ENCODE peak calls at places on chromosomes 13 and 19, in nine cellular contexts. X is NCI-H1105, U is GM18507, V is non-pigmented ciliary epithelial cell, O is H54, F is fibroblast of mammary gland, R is body of pancreas, I is left colon, T is lung. Z is an unnamed sample.
A peak's percentile ranks its signal among the peaks of the same experiment; 100 is the strongest.

GRCh38 chr19:3608750-3609322 is 2.2 kb upstream of the TBXA2R start:
- DNase-seq in X (no peak), U (no peak), V (no peak), O (no peak), F (no peak), R (no peak), I (no peak), T (no peak), Z (no peak)

GRCh38 chr13:111252449-111253124 is 67.9 kb upstream of the TEX29 start:
- DNase-seq in X (no peak), U (no peak), V (no peak), O (no peak), F (peak; percentile 38), R (no peak), I (no peak), T (peak; percentile 19), Z (no peak)

GRCh38 chr19:8004723-8005513 is 523 bp downstream of the ELAVL1 start:
- DNase-seq in X (no peak), U (no peak), V (no peak), O (no peak), F (peak; percentile 25), R (no peak), I (peak; percentile 29), T (no peak), Z (no peak)

GRCh38 chr13:30763786-30764440 is 28.6 kb downstream of the ALOX5AP start:
- DNase-seq in X (no peak), U (no peak), V (no peak), O (no peak), F (peak; percentile 34), R (no peak), I (no peak), T (no peak), Z (no peak)

GRCh38 chr13:41610426-41610825 is 153.1 kb downstream of the RGCC start:
- DNase-seq in X (peak; percentile 28), U (no peak), V (peak; percentile 98), O (no peak), F (peak; percentile 91), R (no peak), I (no peak), T (peak; percentile 76), Z (no peak)

GRCh38 chr13:41613984-41614581 is 156.7 kb downstream of the RGCC start:
- DNase-seq in X (no peak), U (no peak), V (peak; percentile 92), O (no peak), F (peak; percentile 96), R (peak; percentile 18), I (no peak), T (no peak), Z (no peak)

GRCh38 chr13:83414393-83414792 is 467.9 kb downstream of the SLITRK1 start:
- DNase-seq in X (no peak), U (no peak), V (no peak), O (no peak), F (peak; percentile 5), R (no peak), I (no peak), T (no peak), Z (no peak)

GRCh38 chr19:32599736-32600157 is 18.8 kb downstream of the PDCD5 start:
- DNase-seq in X (peak; percentile 48), U (peak; percentile 29), V (peak; percentile 28), O (peak; percentile 50), F (peak; percentile 76), R (peak; percentile 21), I (no peak), T (no peak), Z (no peak)

GRCh38 chr13:23740002-23740401 is 149.2 kb downstream of the MIPEP start:
- DNase-seq in X (no peak), U (no peak), V (no peak), O (no peak), F (no peak), R (no peak), I (no peak), T (no peak), Z (no peak)

GRCh38 chr19:6847828-6848200 is 39.6 kb upstream of the ADGRE1 start:
- DNase-seq in X (no peak), U (no peak), V (no peak), O (no peak), F (no peak), R (no peak), I (no peak), T (no peak), Z (no peak)

GRCh38 chr13:82356667-82357066 is 1525.6 kb downstream of the SLITRK1 start:
- DNase-seq in X (no peak), U (no peak), V (no peak), O (no peak), F (peak; percentile 6), R (no peak), I (no peak), T (no peak), Z (no peak)

GRCh38 chr13:48142437-48142836 is 47.5 kb upstream of the MED4 start:
- DNase-seq in X (no peak), U (no peak), V (no peak), O (no peak), F (no peak), R (no peak), I (no peak), T (no peak), Z (no peak)

GRCh38 chr13:45895880-45896279 is 44.3 kb upstream of the SIAH3 start:
- DNase-seq in X (no peak), U (no peak), V (no peak), O (no peak), F (no peak), R (no peak), I (no peak), T (no peak), Z (no peak)

GRCh38 chr13:24008679-24009078 is 111.4 kb upstream of the C1QTNF9B start:
- DNase-seq in X (no peak), U (no peak), V (no peak), O (no peak), F (peak; percentile 49), R (no peak), I (no peak), T (no peak), Z (no peak)

GRCh38 chr19:2592824-2593223 is 109.7 kb downstream of the GNG7 start:
- DNase-seq in X (no peak), U (no peak), V (no peak), O (no peak), F (no peak), R (no peak), I (no peak), T (no peak), Z (peak; percentile 15)

GRCh38 chr13:112741185-112741755 is 51.4 kb downstream of the ATP11A start:
- DNase-seq in X (no peak), U (no peak), V (no peak), O (no peak), F (no peak), R (no peak), I (no peak), T (no peak), Z (peak; percentile 40)

GRCh38 chr13:80173224-80173623 is 167.7 kb downstream of the SPRY2 start:
- DNase-seq in X (no peak), U (no peak), V (no peak), O (no peak), F (peak; percentile 8), R (no peak), I (peak; percentile 14), T (no peak), Z (no peak)

GRCh38 chr13:28819046-28819747 is 942 bp upstream of the MTUS2 start:
- DNase-seq in X (peak; percentile 28), U (no peak), V (no peak), O (no peak), F (peak; percentile 41), R (no peak), I (peak; percentile 3), T (no peak), Z (no peak)

GRCh38 chr19:30149300-30149699 is 207.3 kb downstream of the URI1 start:
- DNase-seq in X (no peak), U (no peak), V (no peak), O (no peak), F (no peak), R (no peak), I (no peak), T (no peak), Z (no peak)

GRCh38 chr19:18650468-18651001 is 13.7 kb downstream of the KLHL26 start:
- DNase-seq in X (no peak), U (no peak), V (no peak), O (no peak), F (peak; percentile 84), R (peak; percentile 42), I (peak; percentile 31), T (peak; percentile 56), Z (peak; percentile 75)

GRCh38 chr13:59157181-59157580 is 1006.5 kb downstream of the DIAPH3 start:
- DNase-seq in X (no peak), U (no peak), V (no peak), O (no peak), F (no peak), R (no peak), I (no peak), T (no peak), Z (no peak)

GRCh38 chr13:99085139-99085845 is 107.4 kb upstream of the DOCK9 start:
- DNase-seq in X (no peak), U (no peak), V (no peak), O (no peak), F (no peak), R (no peak), I (peak; percentile 24), T (no peak), Z (no peak)

GRCh38 chr19:15443838-15444237 is 5.9 kb downstream of the WIZ start:
- DNase-seq in X (no peak), U (no peak), V (no peak), O (no peak), F (no peak), R (no peak), I (no peak), T (no peak), Z (no peak)

GRCh38 chr19:10419646-10420443 is 493 bp upstream of the PDE4A start:
- DNase-seq in X (no peak), U (no peak), V (no peak), O (peak; percentile 94), F (peak; percentile 74), R (no peak), I (no peak), T (no peak), Z (no peak)

GRCh38 chr13:50509771-50510441 is 333.6 kb downstream of the DLEU7 start:
- DNase-seq in X (no peak), U (no peak), V (no peak), O (peak; percentile 16), F (no peak), R (no peak), I (no peak), T (no peak), Z (no peak)

GRCh38 chr19:40084948-40085347 is 5.8 kb downstream of the ZNF780A start:
- DNase-seq in X (no peak), U (no peak), V (no peak), O (no peak), F (no peak), R (no peak), I (no peak), T (no peak), Z (no peak)

GRCh38 chr19:6697291-6697690 is 23.2 kb downstream of the C3 start:
- DNase-seq in X (no peak), U (no peak), V (no peak), O (no peak), F (no peak), R (no peak), I (no peak), T (no peak), Z (no peak)

GRCh38 chr13:97344250-97345175 is 89.5 kb upstream of the RAP2A start:
- DNase-seq in X (peak; percentile 21), U (no peak), V (no peak), O (peak; percentile 26), F (peak; percentile 75), R (peak; percentile 68), I (peak; percentile 70), T (peak; percentile 39), Z (no peak)

GRCh38 chr19:55452381-55453325 is 8.8 kb downstream of the ISOC2 start:
- DNase-seq in X (peak; percentile 93), U (no peak), V (no peak), O (peak; percentile 96), F (peak; percentile 59), R (peak; percentile 45), I (no peak), T (peak; percentile 68), Z (no peak)

GRCh38 chr13:107067381-107067780 is 499.4 kb upstream of the ARGLU1 start:
- DNase-seq in X (no peak), U (no peak), V (no peak), O (no peak), F (no peak), R (no peak), I (no peak), T (no peak), Z (no peak)

GRCh38 chr19:28159065-28159464 is 1053.9 kb downstream of the UQCRFS1 start:
- DNase-seq in X (no peak), U (no peak), V (no peak), O (no peak), F (no peak), R (no peak), I (no peak), T (no peak), Z (no peak)

Z was measured in Peyer's patch.